ENCODE peak calls at places on chromosomes 16 and 17, in five cellular contexts. One of them, this sample, is unnamed.

GRCh38 chr16:5580772-5581171 is 483.2 kb upstream of the EEF2KMT start:
- DNase-seq in GM23248: no peak
- DNase-seq in body of pancreas: no peak
- DNase-seq in IMR-90: no peak
- DNase-seq in K562: no peak
- DNase-seq in this sample: no peak

GRCh38 chr17:77211681-77212080 is 70.9 kb downstream of the SEC14L1 start:
- DNase-seq in K562: no peak
- DNase-seq in IMR-90: no peak
- DNase-seq in GM23248: no peak
- DNase-seq in body of pancreas: no peak
- DNase-seq in this sample: no peak

GRCh38 chr17:80364091-80364691 is 50.8 kb upstream of the ENDOV start:
- DNase-seq in IMR-90: no peak
- DNase-seq in K562: no peak
- DNase-seq in body of pancreas: peak; percentile 44
- DNase-seq in GM23248: peak; percentile 8
- DNase-seq in this sample: no peak

GRCh38 chr17:40109471-40109824 is 9.1 kb upstream of the NR1D1 start:
- DNase-seq in IMR-90: no peak
- DNase-seq in body of pancreas: no peak
- DNase-seq in K562: no peak
- DNase-seq in GM23248: peak; percentile 54
- DNase-seq in this sample: no peak

GRCh38 chr16:47905771-47906170 is 250.0 kb downstream of the ABCC12 start:
- DNase-seq in GM23248: peak; percentile 26
- DNase-seq in body of pancreas: no peak
- DNase-seq in K562: no peak
- DNase-seq in IMR-90: peak; percentile 63
- DNase-seq in this sample: no peak

GRCh38 chr17:46733837-46734516 is 84.5 kb downstream of the WNT3 start:
- DNase-seq in K562: no peak
- DNase-seq in GM23248: peak; percentile 75
- DNase-seq in body of pancreas: no peak
- DNase-seq in IMR-90: peak; percentile 69
- DNase-seq in this sample: no peak

GRCh38 chr17:34300652-34301390 is 15.3 kb downstream of the CCL11 start:
- DNase-seq in body of pancreas: no peak
- DNase-seq in GM23248: peak; percentile 75
- DNase-seq in IMR-90: peak; percentile 81
- DNase-seq in K562: no peak
- DNase-seq in this sample: peak; percentile 13

GRCh38 chr17:8125947-8126305 is 2.0 kb upstream of the HES7 start:
- DNase-seq in body of pancreas: peak; percentile 19
- DNase-seq in GM23248: no peak
- DNase-seq in K562: peak; percentile 40
- DNase-seq in IMR-90: no peak
- DNase-seq in this sample: peak; percentile 36

GRCh38 chr16:4894276-4895150 is 42.4 kb downstream of the PPL start:
- DNase-seq in body of pancreas: no peak
- DNase-seq in GM23248: peak; percentile 17
- DNase-seq in K562: peak; percentile 68
- DNase-seq in IMR-90: no peak
- DNase-seq in this sample: peak; percentile 32

GRCh38 chr16:84454611-84455010 is 49.8 kb downstream of the MEAK7 start:
- DNase-seq in body of pancreas: no peak
- DNase-seq in K562: no peak
- DNase-seq in GM23248: no peak
- DNase-seq in IMR-90: no peak
- DNase-seq in this sample: no peak

GRCh38 chr17:33292981-33293867 is at the start of gene ASIC2:
- DNase-seq in IMR-90: peak; percentile 4
- DNase-seq in K562: peak; percentile 24
- DNase-seq in GM23248: peak; percentile 45
- DNase-seq in body of pancreas: peak; percentile 6
- DNase-seq in this sample: peak; percentile 22

GRCh38 chr17:33291248-33292183 is 1.6 kb downstream of the ASIC2 start:
- DNase-seq in body of pancreas: peak; percentile 12
- DNase-seq in GM23248: peak; percentile 48
- DNase-seq in K562: peak; percentile 16
- DNase-seq in IMR-90: peak; percentile 31
- DNase-seq in this sample: peak; percentile 33

GRCh38 chr17:33292184-33292980 is 713 bp downstream of the ASIC2 start:
- DNase-seq in GM23248: peak; percentile 30
- DNase-seq in body of pancreas: no peak
- DNase-seq in K562: peak; percentile 27
- DNase-seq in IMR-90: peak; percentile 20
- DNase-seq in this sample: peak; percentile 28

GRCh38 chr17:33288954-33289353 is 4.1 kb downstream of the ASIC2 start:
- DNase-seq in body of pancreas: no peak
- DNase-seq in GM23248: no peak
- DNase-seq in IMR-90: no peak
- DNase-seq in K562: no peak
- DNase-seq in this sample: no peak

DNA sequence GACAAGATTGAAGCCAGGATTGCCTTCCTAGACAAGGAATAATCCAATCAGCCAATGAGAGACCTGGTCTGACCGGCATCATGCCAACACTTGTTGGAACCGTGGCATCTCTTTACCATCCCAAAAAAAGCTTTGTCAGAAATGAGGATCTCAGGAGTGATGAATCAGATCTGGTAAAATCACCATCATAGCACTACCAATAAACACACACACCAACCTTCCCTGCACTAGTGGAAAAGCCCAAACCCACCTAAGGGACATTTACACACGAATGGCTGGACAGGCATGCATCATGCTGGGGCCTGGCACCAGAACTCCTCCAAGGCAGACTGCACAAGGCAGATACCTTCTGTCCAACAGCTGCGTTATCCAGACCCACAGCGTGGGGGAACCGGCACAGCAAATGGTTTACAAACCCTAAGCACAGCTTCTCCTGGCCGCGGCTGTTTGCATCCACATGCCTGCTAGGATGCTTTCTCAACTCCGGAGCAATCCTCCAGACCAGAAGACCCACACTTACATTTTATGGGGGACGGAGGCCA is 2.9 kb downstream of the ASIC2 start:
- DNase-seq in body of pancreas: no peak
- DNase-seq in K562: no peak
- DNase-seq in GM23248: no peak
- DNase-seq in IMR-90: no peak
- DNase-seq in this sample: no peak
- H3K27me3 ChIP-seq in body of pancreas: no peaks in the 10 kb centered on the region
- H3K27me3 ChIP-seq in K562: peaks cover 29% of the 10 kb centered on the region
- H3K27me3 ChIP-seq in GM23248: peaks cover 36% of the 10 kb centered on the region
- H3K27me3 ChIP-seq in IMR-90: peaks cover 21% of the 10 kb centered on the region
- H3K27me3 ChIP-seq in this sample: peaks cover 54% of the 10 kb centered on the region

GRCh38 chr16:56357291-56357764 is 68.0 kb downstream of the AMFR start:
- DNase-seq in IMR-90: peak; percentile 63
- DNase-seq in body of pancreas: peak; percentile 9
- DNase-seq in K562: no peak
- DNase-seq in GM23248: peak; percentile 83
- DNase-seq in this sample: no peak
- H3K4me3 ChIP-seq in IMR-90: peak overlapping the region; percentile 50
- H3K4me3 ChIP-seq in body of pancreas: no peak overlapping the region
- H3K4me3 ChIP-seq in K562: no peak overlapping the region
- H3K4me3 ChIP-seq in GM23248: peak overlapping the region; percentile 78
- H3K4me3 ChIP-seq in this sample: peak overlapping the region; percentile 43

GRCh38 chr16:29986231-29986630 is 9.2 kb downstream of the HIRIP3 start:
- DNase-seq in GM23248: no peak
- DNase-seq in IMR-90: no peak
- DNase-seq in body of pancreas: no peak
- DNase-seq in K562: no peak
- DNase-seq in this sample: no peak
- H3K27me3 ChIP-seq in GM23248: no peaks in the 10 kb centered on the region
- H3K27me3 ChIP-seq in IMR-90: no peaks in the 10 kb centered on the region
- H3K27me3 ChIP-seq in body of pancreas: no peaks in the 10 kb centered on the region
- H3K27me3 ChIP-seq in K562: no peaks in the 10 kb centered on the region
- H3K27me3 ChIP-seq in this sample: no peaks in the 10 kb centered on the region

DNA sequence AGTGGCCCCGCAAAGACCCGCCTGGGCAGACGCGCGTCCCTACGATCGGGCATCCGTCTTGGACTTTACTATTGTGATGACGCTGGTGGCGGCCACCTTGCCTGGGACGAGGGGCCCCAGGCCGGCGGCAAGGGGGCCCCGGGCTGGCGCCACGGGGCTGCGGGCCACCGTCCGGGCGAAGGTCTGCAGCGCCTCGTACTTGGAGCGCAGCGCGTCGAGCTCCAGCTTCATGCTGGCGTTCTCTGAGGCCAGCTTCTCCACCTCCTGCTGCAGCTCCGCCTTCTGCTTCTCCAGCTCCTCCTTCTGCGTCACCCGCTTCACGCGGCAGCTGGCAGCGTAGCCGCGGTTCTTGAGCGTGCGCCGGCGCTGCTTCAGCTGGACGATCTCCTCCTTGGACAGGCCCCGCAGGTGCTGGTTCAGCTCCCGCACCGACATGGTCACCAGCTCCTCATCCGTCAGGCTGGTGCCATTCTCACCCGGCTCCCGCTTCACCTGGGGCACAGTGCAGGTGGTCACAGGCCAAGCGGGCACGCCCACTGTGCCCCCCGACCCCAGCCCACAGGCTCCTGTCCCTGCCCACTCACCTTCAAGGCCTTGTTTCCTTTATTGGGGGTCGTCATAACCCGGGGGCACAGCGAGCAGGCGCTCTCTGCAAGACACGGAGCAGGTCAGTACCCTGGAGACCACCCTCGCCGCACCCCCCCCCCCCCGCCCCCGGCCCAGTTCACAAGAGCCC is 4.8 kb upstream of the SIRT7 start:
- DNase-seq in body of pancreas: no peak
- DNase-seq in K562: no peak
- DNase-seq in GM23248: no peak
- DNase-seq in IMR-90: no peak
- DNase-seq in this sample: no peak
- H3K4me3 ChIP-seq in body of pancreas: no peak overlapping the region
- H3K4me3 ChIP-seq in K562: peak overlapping the region; percentile 53
- H3K4me3 ChIP-seq in GM23248: peak overlapping the region; percentile 58
- H3K4me3 ChIP-seq in IMR-90: no peak overlapping the region
- H3K4me3 ChIP-seq in this sample: peak overlapping the region; percentile 30

GRCh38 chr16:15775663-15776304 is 81.0 kb downstream of the MYH11 start:
- DNase-seq in IMR-90: peak; percentile 52
- DNase-seq in body of pancreas: no peak
- DNase-seq in GM23248: peak; percentile 67
- DNase-seq in K562: no peak
- DNase-seq in this sample: peak; percentile 56

GRCh38 chr16:15776572-15776971 is 80.3 kb downstream of the MYH11 start:
- DNase-seq in IMR-90: no peak
- DNase-seq in GM23248: no peak
- DNase-seq in body of pancreas: no peak
- DNase-seq in K562: no peak
- DNase-seq in this sample: no peak

GRCh38 chr16:15773964-15774363 is 82.9 kb downstream of the MYH11 start:
- DNase-seq in GM23248: no peak
- DNase-seq in K562: no peak
- DNase-seq in IMR-90: no peak
- DNase-seq in body of pancreas: no peak
- DNase-seq in this sample: no peak

GRCh38 chr16:15777533-15778203 is 79.2 kb downstream of the MYH11 start:
- DNase-seq in body of pancreas: peak; percentile 28
- DNase-seq in GM23248: peak; percentile 39
- DNase-seq in IMR-90: peak; percentile 61
- DNase-seq in K562: peak; percentile 66
- DNase-seq in this sample: peak; percentile 50

DNA sequence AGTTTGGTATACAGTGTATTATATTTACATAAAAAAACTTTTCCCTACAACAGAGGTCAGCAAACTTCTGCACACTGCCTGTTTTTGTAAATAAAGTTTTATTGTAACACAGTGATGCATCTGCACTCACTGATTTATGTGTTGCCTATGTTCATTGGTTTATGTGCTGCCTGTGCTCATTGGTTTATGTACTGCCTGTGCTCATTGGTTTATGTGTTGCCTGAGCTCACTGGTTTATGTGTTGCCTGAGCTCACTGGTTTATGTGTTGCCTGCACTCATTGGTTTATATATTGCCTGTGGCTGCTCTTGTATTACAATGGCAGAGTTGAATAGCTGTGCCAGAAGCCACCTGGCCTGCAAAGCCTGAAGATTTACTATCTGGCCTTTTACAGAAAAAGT is 81.6 kb downstream of the MYH11 start:
- DNase-seq in body of pancreas: no peak
- DNase-seq in K562: no peak
- DNase-seq in IMR-90: peak; percentile 58
- DNase-seq in GM23248: peak; percentile 15
- DNase-seq in this sample: peak; percentile 23
- H3K27me3 ChIP-seq in body of pancreas: no peaks in the 10 kb centered on the region
- H3K27me3 ChIP-seq in K562: peaks cover 68% of the 10 kb centered on the region
- H3K27me3 ChIP-seq in IMR-90: peaks cover 7% of the 10 kb centered on the region
- H3K27me3 ChIP-seq in GM23248: peaks cover 20% of the 10 kb centered on the region
- H3K27me3 ChIP-seq in this sample: no peaks in the 10 kb centered on the region

GRCh38 chr17:28665994-28666393 is 4.0 kb downstream of the SUPT6H start:
- DNase-seq in IMR-90: no peak
- DNase-seq in GM23248: no peak
- DNase-seq in body of pancreas: no peak
- DNase-seq in K562: no peak
- DNase-seq in this sample: no peak

GRCh38 chr17:28662527-28662829 is 473 bp downstream of the SUPT6H start:
- DNase-seq in IMR-90: no peak
- DNase-seq in GM23248: no peak
- DNase-seq in K562: no peak
- DNase-seq in body of pancreas: no peak
- DNase-seq in this sample: no peak

GRCh38 chr17:28661635-28662526 is at the start of the genes SDF2 and SUPT6H:
- DNase-seq in IMR-90: peak; percentile 81
- DNase-seq in K562: peak; percentile 92
- DNase-seq in GM23248: peak; percentile 96
- DNase-seq in body of pancreas: peak; percentile 91
- DNase-seq in this sample: peak; percentile 91

GRCh38 chr17:28667870-28668269 is 5.9 kb downstream of the SUPT6H start:
- DNase-seq in body of pancreas: no peak
- DNase-seq in GM23248: no peak
- DNase-seq in IMR-90: no peak
- DNase-seq in K562: no peak
- DNase-seq in this sample: no peak

GRCh38 chr17:28663723-28664122 is 1.7 kb downstream of the SUPT6H start:
- DNase-seq in IMR-90: no peak
- DNase-seq in body of pancreas: no peak
- DNase-seq in GM23248: no peak
- DNase-seq in K562: no peak
- DNase-seq in this sample: no peak
- H3K4me3 ChIP-seq in IMR-90: no peak overlapping the region
- H3K4me3 ChIP-seq in body of pancreas: no peak overlapping the region
- H3K4me3 ChIP-seq in GM23248: peak overlapping the region; percentile 96
- H3K4me3 ChIP-seq in K562: peak overlapping the region; percentile 61
- H3K4me3 ChIP-seq in this sample: no peak overlapping the region